ENCODE peak calls at places on chromosome 7, in seven cellular contexts. I is coronary artery, Z is left ventricle myocardium inferior, Q is gastrocnemius medialis, G is psoas muscle, O is endodermal cell, J is right atrium auricular region. C is an unnamed sample.

GRCh38 chr7:117212969-117213877 is 109.6 kb downstream of the WNT2 start:
- DNase-seq in I (no peak), Z (peak), Q (no peak), G (no peak), O (peak), J (peak), C (no peak)

GRCh38 chr7:148276291-148277041 is 314.1 kb upstream of the C7orf33 start:
- DNase-seq in I (no peak), Z (no peak), Q (no peak), G (no peak), O (no peak), J (no peak), C (no peak)

GRCh38 chr7:22444181-22444966 is 55.6 kb downstream of the STEAP1B start:
- DNase-seq in I (no peak), Z (peak), Q (no peak), G (no peak), O (no peak), J (no peak), C (peak)

GRCh38 chr7:71216211-71216610 is 84.3 kb downstream of the GALNT17 start:
- DNase-seq in I (no peak), Z (no peak), Q (no peak), G (no peak), O (peak), J (no peak), C (no peak)

GRCh38 chr7:64874114-64874513 is 29.0 kb upstream of the ZNF273 start:
- DNase-seq in I (no peak), Z (no peak), Q (no peak), G (no peak), O (no peak), J (no peak), C (peak)

GRCh38 chr7:82713506-82713905 is 269.9 kb upstream of the CACNA2D1 start:
- DNase-seq in I (no peak), Z (no peak), Q (no peak), G (no peak), O (no peak), J (no peak), C (no peak)

GRCh38 chr7:108094933-108095710 is 35.0 kb downstream of the LAMB4 start:
- DNase-seq in I (no peak), Z (no peak), Q (no peak), G (no peak), O (no peak), J (peak), C (no peak)

GRCh38 chr7:92644406-92645113 is 54.4 kb upstream of the FAM133B start:
- DNase-seq in I (no peak), Z (peak), Q (peak), G (peak), O (no peak), J (no peak), C (no peak)

GRCh38 chr7:33757563-33758165 is 147.7 kb upstream of the BMPER start:
- DNase-seq in I (no peak), Z (no peak), Q (no peak), G (no peak), O (no peak), J (no peak), C (no peak)
- TF ChIP-seq CTCF in I (peak), Z (peak), Q (peak), G (peak), O (peak), J (peak), C (peak)

GRCh38 chr7:43873300-43873699 is 4.0 kb upstream of the MRPS24 start:
- DNase-seq in I (no peak), Z (peak), Q (peak), G (peak), O (no peak), J (peak), C (no peak)
- H3K4me3 ChIP-seq in I (no peak), Z (no peak), Q (no peak), G (no peak), O (no peak), J (no peak), C (no peak)

GRCh38 chr7:135509589-135509838 is 388 bp downstream of the CNOT4 start:
- DNase-seq in I (no peak), Z (no peak), Q (no peak), G (no peak), O (no peak), J (no peak), C (no peak)

GRCh38 chr7:135512135-135512887 is 2.4 kb upstream of the CNOT4 start:
- DNase-seq in I (no peak), Z (no peak), Q (no peak), G (no peak), O (no peak), J (peak), C (no peak)

GRCh38 chr7:135508853-135509588 is 881 bp downstream of the CNOT4 start:
- DNase-seq in I (no peak), Z (no peak), Q (no peak), G (no peak), O (peak), J (no peak), C (no peak)

GRCh38 chr7:135509839-135510602 is at the start of gene CNOT4:
- DNase-seq in I (peak), Z (peak), Q (peak), G (peak), O (peak), J (peak), C (peak)

GRCh38 chr7:135510603-135511183 is 791 bp upstream of the CNOT4 start:
- DNase-seq in I (no peak), Z (no peak), Q (no peak), G (no peak), O (no peak), J (no peak), C (no peak)
- TF ChIP-seq CTCF in I (no peak), Z (peak), Q (no peak), G (no peak), O (no peak), J (peak), C (no peak)

GRCh38 chr7:135168001-135168400 is 2.5 kb downstream of the CYREN start:
- DNase-seq in I (no peak), Z (no peak), Q (peak), G (peak), O (no peak), J (peak), C (no peak)
- H3K4me3 ChIP-seq in I (peak), Z (no peak), Q (peak), G (peak), O (no peak), J (no peak), C (no peak)

GRCh38 chr7:66140924-66141323 is 26.3 kb downstream of the CRCP start:
- DNase-seq in I (no peak), Z (peak), Q (peak), G (peak), O (peak), J (peak), C (peak)
- TF ChIP-seq CTCF in I (no peak), Z (peak), Q (peak), G (peak), O (peak), J (peak), C (peak)

GRCh38 chr7:141590666-141591065 is 39.5 kb downstream of the AGK start:
- DNase-seq in I (no peak), Z (no peak), Q (no peak), G (no peak), O (no peak), J (no peak), C (no peak)
- H3K4me3 ChIP-seq in I (no peak), Z (no peak), Q (no peak), G (no peak), O (no peak), J (no peak), C (no peak)

GRCh38 chr7:95794917-95795515 is 22.7 kb downstream of the DYNC1I1 start:
- DNase-seq in I (no peak), Z (no peak), Q (no peak), G (no peak), O (peak), J (no peak), C (no peak)
- TF ChIP-seq CTCF in I (no peak), Z (peak), Q (no peak), G (no peak), O (peak), J (peak), C (no peak)